ENCODE peak calls at places on chromosomes 11 and 22, in six cellular contexts. A is endothelial cell; J is activated CD4-positive, alpha-beta T cell treated with anti-CD3 and anti-CD28 coated beads, Interleukin-2, amount 50 U/mL, for 4 hours; R is MCF 10A; O is fibroblast of mammary gland; T is epithelial cell of proximal tubule. C is an unnamed sample.

GRCh38 chr22:21080435-21081137 is 34.8 kb downstream of the LRRC74B start:
- DNase-seq in A (no peak), J (no peak), R (no peak), O (no peak), T (no peak), C (no peak)

GRCh38 chr11:3123316-3123715 is 41.8 kb downstream of the OSBPL5 start:
- DNase-seq in A (no peak), J (no peak), R (peak; percentile 87), O (peak; percentile 66), T (no peak), C (no peak)

GRCh38 chr11:117459979-117460300 is 132.3 kb downstream of the CEP164 start:
- DNase-seq in A (no peak), J (no peak), R (no peak), O (no peak), T (no peak), C (no peak)

GRCh38 chr11:5138256-5138655 is at the start of gene OR52A5:
- DNase-seq in A (no peak), J (no peak), R (no peak), O (no peak), T (no peak), C (no peak)

GRCh38 chr11:72583616-72584292 is 90.5 kb downstream of the PDE2A start:
- DNase-seq in A (no peak), J (no peak), R (no peak), O (no peak), T (no peak), C (no peak)

GRCh38 chr11:114395776-114396175 is 4.5 kb downstream of the C11orf71 start:
- DNase-seq in A (peak; percentile 7), J (no peak), R (peak; percentile 46), O (peak; percentile 16), T (no peak), C (no peak)

GRCh38 chr11:113894421-113894996 is 10.1 kb upstream of the HTR3B start:
- DNase-seq in A (peak; percentile 19), J (no peak), R (no peak), O (no peak), T (no peak), C (no peak)

GRCh38 chr11:3160252-3161031 is 4.7 kb downstream of the OSBPL5 start:
- DNase-seq in A (peak; percentile 80), J (no peak), R (peak; percentile 66), O (peak; percentile 92), T (peak; percentile 30), C (no peak)

GRCh38 chr11:11265994-11266606 is 87.0 kb downstream of the CSNK2A3 start:
- DNase-seq in A (peak; percentile 68), J (peak; percentile 37), R (peak; percentile 62), O (peak; percentile 14), T (no peak), C (peak; percentile 33)

GRCh38 chr22:48070760-48071159 is 1308.3 kb downstream of the TBC1D22A start:
- DNase-seq in A (no peak), J (no peak), R (no peak), O (no peak), T (no peak), C (no peak)

GRCh38 chr11:8652140-8652539 is 30.3 kb downstream of the TRIM66 start:
- DNase-seq in A (no peak), J (no peak), R (peak; percentile 90), O (peak; percentile 98), T (peak; percentile 78), C (no peak)

GRCh38 chr11:1920128-1920908 is 815 bp downstream of the TNNT3 start:
- DNase-seq in A (no peak), J (no peak), R (no peak), O (no peak), T (no peak), C (no peak)

GRCh38 chr11:12853652-12854296 is 155.3 kb upstream of the RASSF10 start:
- DNase-seq in A (no peak), J (no peak), R (no peak), O (peak; percentile 65), T (no peak), C (no peak)

GRCh38 chr11:67033661-67034166 is 10.8 kb downstream of the SYT12 start:
- DNase-seq in A (no peak), J (no peak), R (peak; percentile 94), O (peak; percentile 97), T (no peak), C (no peak)

GRCh38 chr11:130095326-130095725 is 25.6 kb downstream of the APLP2 start:
- DNase-seq in A (no peak), J (no peak), R (no peak), O (no peak), T (no peak), C (no peak)

GRCh38 chr11:133291672-133292265 is 240.5 kb downstream of the OPCML start:
- DNase-seq in A (no peak), J (no peak), R (no peak), O (no peak), T (no peak), C (no peak)

GRCh38 chr22:22201185-22201924 is 43.2 kb upstream of the VPREB1 start:
- DNase-seq in A (peak; percentile 57), J (peak; percentile 51), R (peak; percentile 36), O (peak; percentile 39), T (no peak), C (peak; percentile 23)

GRCh38 chr11:128802358-128802981 is 64.6 kb downstream of the KCNJ1 start:
- DNase-seq in A (peak; percentile 43), J (no peak), R (peak; percentile 30), O (no peak), T (no peak), C (no peak)

GRCh38 chr11:75797796-75798195 is 17.2 kb upstream of the UVRAG start:
- DNase-seq in A (no peak), J (no peak), R (no peak), O (no peak), T (no peak), C (no peak)

GRCh38 chr22:45226681-45227186 is 14.0 kb downstream of the KIAA0930 start:
- DNase-seq in A (no peak), J (no peak), R (peak; percentile 84), O (peak; percentile 13), T (no peak), C (no peak)

GRCh38 chr11:95330332-95330731 is 99.3 kb upstream of the SESN3 start:
- DNase-seq in A (no peak), J (no peak), R (no peak), O (no peak), T (no peak), C (no peak)

GRCh38 chr11:105937738-105938137 is 84.3 kb downstream of the MSANTD4 start:
- DNase-seq in A (no peak), J (no peak), R (peak; percentile 33), O (peak; percentile 5), T (no peak), C (no peak)

GRCh38 chr11:107370390-107370789 is 87.2 kb downstream of the CWF19L2 start:
- DNase-seq in A (no peak), J (no peak), R (peak; percentile 42), O (peak; percentile 36), T (peak; percentile 13), C (no peak)

GRCh38 chr11:74611369-74611861 is 19.0 kb downstream of the POLD3 start:
- DNase-seq in A (no peak), J (no peak), R (peak; percentile 55), O (peak; percentile 82), T (no peak), C (no peak)

GRCh38 chr11:118267486-118267885 is 3.4 kb upstream of the MPZL2 start:
- DNase-seq in A (no peak), J (no peak), R (peak; percentile 43), O (no peak), T (no peak), C (no peak)

GRCh38 chr22:44994399-44995281 is 15.2 kb downstream of the PHF21B start:
- DNase-seq in A (no peak), J (no peak), R (no peak), O (no peak), T (no peak), C (no peak)

GRCh38 chr11:69536406-69536805 is 54.9 kb downstream of the LINC01488 start:
- DNase-seq in A (no peak), J (no peak), R (no peak), O (no peak), T (no peak), C (no peak)

GRCh38 chr11:18347471-18348125 is 25.2 kb downstream of the GTF2H1 start:
- DNase-seq in A (no peak), J (no peak), R (no peak), O (peak; percentile 81), T (no peak), C (no peak)

GRCh38 chr11:69013009-69013951 is at the start of gene MRGPRF:
- DNase-seq in A (peak; percentile 39), J (no peak), R (no peak), O (peak; percentile 89), T (no peak), C (no peak)

GRCh38 chr11:59822989-59823566 is 12.5 kb upstream of the MRPL16 start:
- DNase-seq in A (peak; percentile 34), J (no peak), R (peak; percentile 72), O (peak; percentile 66), T (no peak), C (no peak)

GRCh38 chr22:33492210-33492651 is 428.0 kb downstream of the LARGE1 start:
- DNase-seq in A (peak; percentile 30), J (no peak), R (no peak), O (no peak), T (no peak), C (no peak)

GRCh38 chr11:33697997-33698396 is 2.6 kb downstream of the C11orf91 start:
- DNase-seq in A (no peak), J (no peak), R (no peak), O (no peak), T (no peak), C (no peak)

C was measured in activated T-helper 9 cell treated with anti-CD3 and anti-CD28 coated beads, Interleukin-2, amount 50 U/mL, for 16 hours.